ENCODE peak calls at places on chromosomes 13 and 19, in seven cellular contexts. One of them, this sample, is unnamed. For H3K27me3 and H3K9me3, the result is how much of the 10 kb centered on the place peaks cover.

GRCh38 chr13:95698047-95698749 is 21.3 kb downstream of the DNAJC3 start:
- DNase-seq in tibial nerve: no peak
- DNase-seq in AG04450: no peak
- DNase-seq in testis: no peak
- DNase-seq in CD8-positive, alpha-beta memory T cell: no peak
- DNase-seq in heart right ventricle: no peak
- DNase-seq in CD4-positive, alpha-beta memory T cell: no peak
- DNase-seq in this sample: no peak

GRCh38 chr19:35557539-35558399 is 5.7 kb downstream of the ATP4A start:
- DNase-seq in tibial nerve: no peak
- DNase-seq in AG04450: no peak
- DNase-seq in testis: peak
- DNase-seq in CD8-positive, alpha-beta memory T cell: peak
- DNase-seq in heart right ventricle: peak
- DNase-seq in CD4-positive, alpha-beta memory T cell: peak
- DNase-seq in this sample: peak

GRCh38 chr19:7478173-7478842 is 10.5 kb downstream of the PEX11G start:
- DNase-seq in tibial nerve: no peak
- DNase-seq in AG04450: no peak
- DNase-seq in testis: no peak
- DNase-seq in CD8-positive, alpha-beta memory T cell: no peak
- DNase-seq in heart right ventricle: no peak
- DNase-seq in CD4-positive, alpha-beta memory T cell: no peak
- DNase-seq in this sample: no peak

GRCh38 chr19:475360-475759 is 14.5 kb upstream of the SHC2 start:
- DNase-seq in tibial nerve: no peak
- DNase-seq in AG04450: no peak
- DNase-seq in testis: no peak
- DNase-seq in CD8-positive, alpha-beta memory T cell: no peak
- DNase-seq in heart right ventricle: no peak
- DNase-seq in CD4-positive, alpha-beta memory T cell: no peak
- DNase-seq in this sample: no peak

GRCh38 chr13:48816696-48817095 is 159.0 kb upstream of the FNDC3A start:
- DNase-seq in tibial nerve: no peak
- DNase-seq in AG04450: no peak
- DNase-seq in testis: no peak
- DNase-seq in CD8-positive, alpha-beta memory T cell: no peak
- DNase-seq in heart right ventricle: no peak
- DNase-seq in CD4-positive, alpha-beta memory T cell: no peak
- DNase-seq in this sample: no peak

GRCh38 chr19:16441661-16442071 is 30.1 kb downstream of the EPS15L1 start:
- DNase-seq in tibial nerve: no peak
- DNase-seq in AG04450: no peak
- DNase-seq in testis: peak
- DNase-seq in CD8-positive, alpha-beta memory T cell: no peak
- DNase-seq in heart right ventricle: no peak
- DNase-seq in CD4-positive, alpha-beta memory T cell: peak
- DNase-seq in this sample: no peak

GRCh38 chr19:4676955-4677731 is 7.0 kb upstream of the MYDGF start:
- DNase-seq in tibial nerve: no peak
- DNase-seq in AG04450: no peak
- DNase-seq in testis: peak
- DNase-seq in CD8-positive, alpha-beta memory T cell: no peak
- DNase-seq in heart right ventricle: peak
- DNase-seq in CD4-positive, alpha-beta memory T cell: no peak
- DNase-seq in this sample: no peak

GRCh38 chr19:47161876-47162489 is 31.3 kb downstream of the SAE1 start:
- DNase-seq in tibial nerve: no peak
- DNase-seq in AG04450: no peak
- DNase-seq in testis: no peak
- DNase-seq in CD8-positive, alpha-beta memory T cell: no peak
- DNase-seq in heart right ventricle: no peak
- DNase-seq in CD4-positive, alpha-beta memory T cell: no peak
- DNase-seq in this sample: no peak

GRCh38 chr19:16660763-16661479 is at the start of gene TMEM38A:
- DNase-seq in tibial nerve: no peak
- DNase-seq in AG04450: no peak
- DNase-seq in testis: peak
- DNase-seq in CD8-positive, alpha-beta memory T cell: peak
- DNase-seq in heart right ventricle: peak
- DNase-seq in CD4-positive, alpha-beta memory T cell: peak
- DNase-seq in this sample: peak

GRCh38 chr13:67125681-67126080 is 104.5 kb downstream of the PCDH9 start:
- DNase-seq in tibial nerve: no peak
- DNase-seq in AG04450: no peak
- DNase-seq in testis: no peak
- DNase-seq in CD8-positive, alpha-beta memory T cell: no peak
- DNase-seq in heart right ventricle: no peak
- DNase-seq in CD4-positive, alpha-beta memory T cell: no peak
- DNase-seq in this sample: no peak

GRCh38 chr13:42066542-42066941 is 18.1 kb downstream of the DGKH start:
- DNase-seq in tibial nerve: no peak
- DNase-seq in AG04450: peak
- DNase-seq in testis: no peak
- DNase-seq in CD8-positive, alpha-beta memory T cell: no peak
- DNase-seq in heart right ventricle: no peak
- DNase-seq in CD4-positive, alpha-beta memory T cell: no peak
- DNase-seq in this sample: no peak

GRCh38 chr13:95343944-95344343 is 42.7 kb upstream of the ABCC4 start:
- DNase-seq in tibial nerve: no peak
- DNase-seq in AG04450: no peak
- DNase-seq in testis: no peak
- DNase-seq in CD8-positive, alpha-beta memory T cell: no peak
- DNase-seq in heart right ventricle: peak
- DNase-seq in CD4-positive, alpha-beta memory T cell: no peak
- DNase-seq in this sample: no peak

GRCh38 chr19:17806945-17807344 is 12.0 kb downstream of the B3GNT3 start:
- DNase-seq in tibial nerve: no peak
- DNase-seq in AG04450: no peak
- DNase-seq in testis: no peak
- DNase-seq in CD8-positive, alpha-beta memory T cell: no peak
- DNase-seq in heart right ventricle: no peak
- DNase-seq in CD4-positive, alpha-beta memory T cell: no peak
- DNase-seq in this sample: no peak

GRCh38 chr13:23621316-23621645 is 51.1 kb downstream of the TNFRSF19 start:
- DNase-seq in tibial nerve: no peak
- DNase-seq in AG04450: peak
- DNase-seq in testis: no peak
- DNase-seq in CD8-positive, alpha-beta memory T cell: no peak
- DNase-seq in heart right ventricle: no peak
- DNase-seq in CD4-positive, alpha-beta memory T cell: no peak
- DNase-seq in this sample: no peak

GRCh38 chr19:55398200-55398947 is 9.2 kb downstream of the UBE2S start:
- DNase-seq in tibial nerve: no peak
- DNase-seq in AG04450: no peak
- DNase-seq in testis: no peak
- DNase-seq in CD8-positive, alpha-beta memory T cell: no peak
- DNase-seq in heart right ventricle: no peak
- DNase-seq in CD4-positive, alpha-beta memory T cell: no peak
- DNase-seq in this sample: no peak

GRCh38 chr19:4098493-4098892 is 25.4 kb downstream of the MAP2K2 start:
- DNase-seq in tibial nerve: no peak
- DNase-seq in AG04450: no peak
- DNase-seq in testis: no peak
- DNase-seq in CD8-positive, alpha-beta memory T cell: no peak
- DNase-seq in heart right ventricle: peak
- DNase-seq in CD4-positive, alpha-beta memory T cell: no peak
- DNase-seq in this sample: no peak

GRCh38 chr13:49936943-49937273 is 768 bp upstream of the SPRYD7 start:
- DNase-seq in tibial nerve: no peak
- DNase-seq in AG04450: no peak
- DNase-seq in testis: no peak
- DNase-seq in CD8-positive, alpha-beta memory T cell: no peak
- DNase-seq in heart right ventricle: no peak
- DNase-seq in CD4-positive, alpha-beta memory T cell: no peak
- DNase-seq in this sample: no peak

GRCh38 chr19:6060600-6061391 is 49.5 kb downstream of the RFX2 start:
- DNase-seq in tibial nerve: no peak
- DNase-seq in AG04450: no peak
- DNase-seq in testis: peak
- DNase-seq in CD8-positive, alpha-beta memory T cell: peak
- DNase-seq in heart right ventricle: no peak
- DNase-seq in CD4-positive, alpha-beta memory T cell: no peak
- DNase-seq in this sample: peak

GRCh38 chr19:45804140-45804958 is 10.8 kb downstream of the RSPH6A start:
- DNase-seq in tibial nerve: no peak
- DNase-seq in AG04450: no peak
- DNase-seq in testis: no peak
- DNase-seq in CD8-positive, alpha-beta memory T cell: no peak
- DNase-seq in heart right ventricle: no peak
- DNase-seq in CD4-positive, alpha-beta memory T cell: no peak
- DNase-seq in this sample: no peak

GRCh38 chr13:20475927-20476691 is 49.5 kb downstream of the CRYL1 start:
- DNase-seq in tibial nerve: no peak
- DNase-seq in AG04450: no peak
- DNase-seq in testis: no peak
- DNase-seq in CD8-positive, alpha-beta memory T cell: peak
- DNase-seq in heart right ventricle: no peak
- DNase-seq in CD4-positive, alpha-beta memory T cell: peak
- DNase-seq in this sample: peak

GRCh38 chr19:9823816-9824215 is 3.9 kb upstream of the UBL5 start:
- DNase-seq in tibial nerve: no peak
- DNase-seq in AG04450: no peak
- DNase-seq in testis: no peak
- DNase-seq in CD8-positive, alpha-beta memory T cell: no peak
- DNase-seq in heart right ventricle: no peak
- DNase-seq in CD4-positive, alpha-beta memory T cell: no peak
- DNase-seq in this sample: no peak

GRCh38 chr13:78608705-78609463 is 5.5 kb upstream of the POU4F1 start:
- DNase-seq in tibial nerve: no peak
- DNase-seq in AG04450: no peak
- DNase-seq in testis: no peak
- DNase-seq in CD8-positive, alpha-beta memory T cell: no peak
- DNase-seq in heart right ventricle: no peak
- DNase-seq in CD4-positive, alpha-beta memory T cell: no peak
- DNase-seq in this sample: no peak

GRCh38 chr13:78606471-78607408 is 3.4 kb upstream of the POU4F1 start:
- DNase-seq in tibial nerve: no peak
- DNase-seq in AG04450: no peak
- DNase-seq in testis: no peak
- DNase-seq in CD8-positive, alpha-beta memory T cell: no peak
- DNase-seq in heart right ventricle: no peak
- DNase-seq in CD4-positive, alpha-beta memory T cell: no peak
- DNase-seq in this sample: no peak

GRCh38 chr13:78609464-78610205 is 6.3 kb upstream of the POU4F1 start:
- DNase-seq in tibial nerve: no peak
- DNase-seq in AG04450: no peak
- DNase-seq in testis: no peak
- DNase-seq in CD8-positive, alpha-beta memory T cell: no peak
- DNase-seq in heart right ventricle: no peak
- DNase-seq in CD4-positive, alpha-beta memory T cell: no peak
- DNase-seq in this sample: no peak

GRCh38 chr13:78607409-78608253 is 4.3 kb upstream of the POU4F1 start:
- DNase-seq in tibial nerve: no peak
- DNase-seq in AG04450: no peak
- DNase-seq in testis: no peak
- DNase-seq in CD8-positive, alpha-beta memory T cell: no peak
- DNase-seq in heart right ventricle: no peak
- DNase-seq in CD4-positive, alpha-beta memory T cell: no peak
- DNase-seq in this sample: no peak

DNA sequence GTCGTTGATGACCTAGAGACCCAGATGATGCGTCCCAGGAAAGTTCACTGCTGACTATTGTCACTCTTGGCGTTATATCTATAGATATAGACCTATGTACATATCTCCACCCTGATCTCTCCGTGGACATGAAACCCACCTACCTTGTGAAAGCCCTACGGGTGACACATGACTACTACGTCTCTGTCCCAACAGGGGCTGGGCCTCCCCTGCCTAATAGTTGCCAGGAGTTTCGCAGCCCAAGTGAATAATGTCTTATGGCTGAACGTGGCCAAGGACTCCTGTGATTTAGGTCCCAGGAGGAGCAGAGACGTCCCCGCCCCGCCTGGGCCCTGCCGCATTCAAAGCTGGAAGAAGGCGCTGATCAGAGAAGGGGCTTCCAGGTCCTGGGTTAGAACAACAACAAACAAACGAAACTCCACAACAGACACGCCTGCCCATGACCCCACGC is 4.9 kb upstream of the POU4F1 start:
- DNase-seq in tibial nerve: no peak
- DNase-seq in AG04450: no peak
- DNase-seq in testis: no peak
- DNase-seq in CD8-positive, alpha-beta memory T cell: no peak
- DNase-seq in heart right ventricle: no peak
- DNase-seq in CD4-positive, alpha-beta memory T cell: no peak
- DNase-seq in this sample: no peak
- H3K27me3 ChIP-seq in tibial nerve: under half
- H3K27me3 ChIP-seq in AG04450: half or more
- H3K27me3 ChIP-seq in testis: under half
- H3K27me3 ChIP-seq in CD8-positive, alpha-beta memory T cell: half or more
- H3K27me3 ChIP-seq in heart right ventricle: half or more
- H3K27me3 ChIP-seq in CD4-positive, alpha-beta memory T cell: half or more
- H3K27me3 ChIP-seq in this sample: half or more

GRCh38 chr19:53409505-53410204 is 14.7 kb downstream of the ZNF765 start:
- DNase-seq in tibial nerve: no peak
- DNase-seq in AG04450: no peak
- DNase-seq in testis: no peak
- DNase-seq in CD8-positive, alpha-beta memory T cell: no peak
- DNase-seq in heart right ventricle: no peak
- DNase-seq in CD4-positive, alpha-beta memory T cell: no peak
- DNase-seq in this sample: no peak
- H3K9me3 ChIP-seq in tibial nerve: under half
- H3K9me3 ChIP-seq in AG04450: under half
- H3K9me3 ChIP-seq in testis: under half
- H3K9me3 ChIP-seq in CD8-positive, alpha-beta memory T cell: half or more
- H3K9me3 ChIP-seq in heart right ventricle: half or more
- H3K9me3 ChIP-seq in CD4-positive, alpha-beta memory T cell: under half
- H3K9me3 ChIP-seq in this sample: half or more

DNA sequence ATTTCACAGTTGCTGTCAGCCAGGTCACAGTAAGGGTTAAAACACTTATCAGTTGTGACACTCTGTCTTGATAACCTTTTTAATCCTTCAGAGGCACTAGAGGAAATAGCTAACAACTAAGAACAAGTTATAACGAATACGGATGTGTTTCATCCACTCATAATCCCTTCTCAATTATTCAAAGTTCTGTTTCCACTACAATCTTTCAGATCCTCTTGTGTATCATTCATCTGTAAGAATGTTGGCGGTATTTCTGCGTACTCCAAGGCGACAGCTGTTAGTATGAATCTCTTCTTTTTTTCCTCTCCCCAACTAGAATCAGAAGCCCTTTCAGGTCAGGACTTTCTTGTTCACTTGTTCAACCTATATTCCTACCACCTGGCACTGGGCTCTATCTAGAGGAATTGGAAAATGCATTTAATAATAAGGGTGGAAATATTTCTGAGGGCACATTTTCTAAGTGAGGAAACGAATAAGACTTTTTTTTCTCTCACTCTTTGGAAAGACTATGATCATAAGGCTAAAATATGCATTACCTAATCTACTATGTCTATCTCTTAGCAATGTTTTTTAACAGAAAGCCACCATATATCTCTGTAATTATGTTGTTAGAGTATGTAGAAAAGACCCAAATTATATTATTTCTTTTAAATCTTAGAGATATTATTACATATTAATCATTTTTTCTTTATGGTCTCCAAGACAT is 493.0 kb downstream of the PCDH20 start:
- DNase-seq in tibial nerve: no peak
- DNase-seq in AG04450: no peak
- DNase-seq in testis: no peak
- DNase-seq in CD8-positive, alpha-beta memory T cell: no peak
- DNase-seq in heart right ventricle: no peak
- DNase-seq in CD4-positive, alpha-beta memory T cell: no peak
- DNase-seq in this sample: no peak
- H3K27ac ChIP-seq in tibial nerve: no peak
- H3K27ac ChIP-seq in AG04450: no peak
- H3K27ac ChIP-seq in testis: no peak
- H3K27ac ChIP-seq in CD8-positive, alpha-beta memory T cell: no peak
- H3K27ac ChIP-seq in heart right ventricle: no peak
- H3K27ac ChIP-seq in CD4-positive, alpha-beta memory T cell: no peak
- H3K27ac ChIP-seq in this sample: no peak

GRCh38 chr13:28530729-28531194 is 35.8 kb upstream of the FLT1 start:
- DNase-seq in tibial nerve: no peak
- DNase-seq in AG04450: no peak
- DNase-seq in testis: no peak
- DNase-seq in CD8-positive, alpha-beta memory T cell: no peak
- DNase-seq in heart right ventricle: no peak
- DNase-seq in CD4-positive, alpha-beta memory T cell: no peak
- DNase-seq in this sample: no peak
- H3K27me3 ChIP-seq in tibial nerve: under half
- H3K27me3 ChIP-seq in AG04450: under half
- H3K27me3 ChIP-seq in testis: under half
- H3K27me3 ChIP-seq in CD8-positive, alpha-beta memory T cell: under half
- H3K27me3 ChIP-seq in heart right ventricle: under half
- H3K27me3 ChIP-seq in CD4-positive, alpha-beta memory T cell: under half
- H3K27me3 ChIP-seq in this sample: under half